ENCODE peak calls at places on chromosomes 12 and 14, in seven cellular contexts. B, Y, M, J, S, O and G are unnamed samples. For H3K4me1, the result is how much of the 10 kb centered on the place peaks cover.

GRCh38 chr14:69318901-69319475 is 59.0 kb downstream of the GALNT16 start:
- DNase-seq in B (no peak), Y (no peak), M (no peak), J (no peak), S (no peak), O (no peak), G (no peak)

GRCh38 chr14:70698288-70698687 is 56.6 kb downstream of the TTC9 start:
- DNase-seq in B (no peak), Y (peak), M (no peak), J (no peak), S (no peak), O (peak), G (peak)

GRCh38 chr14:53190938-53191337 is 37.8 kb upstream of the DDHD1 start:
- DNase-seq in B (no peak), Y (no peak), M (no peak), J (no peak), S (no peak), O (no peak), G (no peak)

GRCh38 chr12:64609543-64610091 is 678 bp upstream of the RASSF3 start:
- DNase-seq in B (no peak), Y (peak), M (no peak), J (peak), S (no peak), O (no peak), G (no peak)

GRCh38 chr14:76761849-76762616 is 765 bp downstream of the VASH1 start:
- DNase-seq in B (no peak), Y (no peak), M (peak), J (no peak), S (no peak), O (no peak), G (no peak)

GRCh38 chr14:69612759-69613145 is 1.4 kb downstream of the SUSD6 start:
- DNase-seq in B (no peak), Y (peak), M (no peak), J (no peak), S (no peak), O (no peak), G (no peak)

GRCh38 chr12:128387811-128388422 is 120.9 kb downstream of the TMEM132C start:
- DNase-seq in B (peak), Y (peak), M (peak), J (peak), S (no peak), O (no peak), G (peak)

GRCh38 chr14:28773917-28774691 is 7.5 kb downstream of the FOXG1 start:
- DNase-seq in B (peak), Y (peak), M (no peak), J (peak), S (no peak), O (no peak), G (no peak)

GRCh38 chr12:53930591-53931255 is 7.9 kb upstream of the HOXC13 start:
- DNase-seq in B (peak), Y (no peak), M (no peak), J (no peak), S (no peak), O (no peak), G (no peak)

GRCh38 chr12:101939856-101940265 is 62.5 kb downstream of the DRAM1 start:
- DNase-seq in B (peak), Y (peak), M (peak), J (peak), S (peak), O (no peak), G (peak)

DNA sequence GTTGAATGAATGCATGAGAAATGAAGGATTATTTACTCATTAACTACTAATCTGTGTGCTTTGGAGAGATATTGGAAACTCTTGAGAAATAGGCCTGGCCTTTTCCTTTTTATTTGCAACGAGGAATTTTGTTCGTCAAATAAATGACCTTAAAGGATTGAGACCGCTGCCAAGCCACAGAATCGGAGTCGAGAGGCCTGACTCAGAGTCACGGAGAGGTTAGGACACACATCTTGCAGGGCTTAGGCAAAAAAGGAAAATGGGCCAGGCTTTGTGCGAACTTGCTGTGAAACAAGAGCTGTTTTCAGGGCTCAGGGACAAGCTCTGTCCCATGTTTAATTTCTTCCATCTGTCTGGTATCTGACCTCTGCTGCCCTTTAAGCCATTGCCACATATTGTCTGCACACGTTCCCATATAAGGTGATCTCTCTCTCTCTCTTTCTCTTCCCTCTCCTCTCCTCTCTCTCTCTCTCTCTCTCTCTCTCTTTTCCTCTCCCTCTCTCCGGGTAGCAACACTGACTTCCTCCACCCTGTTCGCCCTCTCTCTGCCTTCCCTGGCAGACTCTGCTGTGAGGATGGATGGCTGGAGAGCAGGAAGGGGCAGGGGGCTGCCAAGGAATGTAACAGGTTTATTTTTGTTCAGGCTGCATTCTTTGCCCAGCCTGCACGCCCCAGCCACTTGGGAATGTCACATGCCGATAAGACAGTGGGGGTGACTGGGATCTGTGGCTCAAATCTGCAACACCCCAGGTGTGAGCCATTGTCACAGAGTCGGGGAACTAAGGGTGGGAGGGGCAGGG is 14.9 kb upstream of the IFT81 start:
- DNase-seq in B (peak), Y (no peak), M (peak), J (peak), S (peak), O (peak), G (peak)
- H3K4me3 ChIP-seq in B (no peak), Y (no peak), M (no peak), J (no peak), S (peak), O (peak), G (no peak)

GRCh38 chr12:55925371-55925770 is 2.3 kb downstream of the PYM1 start:
- DNase-seq in B (no peak), Y (no peak), M (no peak), J (no peak), S (no peak), O (no peak), G (no peak)

GRCh38 chr12:55929306-55929791 is 1.6 kb upstream of the DGKA start:
- DNase-seq in B (no peak), Y (no peak), M (no peak), J (no peak), S (no peak), O (no peak), G (no peak)

GRCh38 chr12:55925870-55926737 is 1.6 kb downstream of the PYM1 start:
- DNase-seq in B (no peak), Y (peak), M (no peak), J (no peak), S (no peak), O (no peak), G (no peak)

GRCh38 chr12:55927588-55928502 is at the start of gene PYM1:
- DNase-seq in B (peak), Y (peak), M (peak), J (peak), S (peak), O (peak), G (peak)

DNA sequence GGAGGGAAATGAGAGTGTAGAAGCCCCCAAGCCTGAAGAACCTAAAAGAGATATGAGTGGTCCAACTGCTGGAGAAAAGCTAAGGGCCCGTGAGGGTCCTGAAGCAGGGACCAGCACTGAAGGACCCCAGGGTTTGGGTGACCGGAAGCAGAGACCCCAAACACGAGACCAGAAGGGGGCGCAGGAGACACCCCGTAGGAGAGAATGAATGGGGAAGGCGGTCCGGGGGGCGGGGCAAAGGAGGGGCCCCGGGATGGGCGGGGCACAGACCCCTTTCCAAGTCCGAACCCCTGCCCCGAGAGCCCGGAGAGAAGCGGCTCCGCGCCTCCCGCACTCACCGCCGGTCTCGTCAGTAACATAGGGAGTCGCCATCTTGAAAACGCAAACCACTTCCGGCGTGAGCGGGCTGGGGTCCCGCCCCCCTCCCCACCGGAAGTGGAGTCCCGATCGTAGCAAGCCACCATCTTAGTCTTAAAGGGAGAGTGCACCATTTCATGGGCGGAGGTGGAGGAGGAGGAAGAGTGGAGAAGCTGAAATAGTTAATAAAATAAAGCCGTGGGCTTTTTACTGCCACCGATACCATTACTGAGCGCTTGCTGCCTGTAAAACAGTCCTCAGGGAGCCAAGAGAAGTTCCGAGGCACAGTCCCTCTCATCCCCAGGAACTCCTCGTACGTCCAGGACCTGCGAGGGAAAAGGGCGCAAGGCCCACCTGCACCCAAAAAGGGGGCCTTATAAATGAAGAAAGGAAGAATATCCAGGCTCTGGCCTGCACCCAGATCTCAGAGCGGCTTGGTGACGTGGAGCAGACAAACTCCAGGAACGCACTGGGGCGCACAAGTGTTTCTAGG is 731 bp downstream of the PYM1 start:
- DNase-seq in B (peak), Y (peak), M (peak), J (peak), S (peak), O (peak), G (peak)
- TF ChIP-seq CTCF in B (peak), Y (peak), M (peak), J (peak), S (peak), O (peak), G (peak)

GRCh38 chr12:49013403-49013802 is 5.2 kb downstream of the PRKAG1 start:
- DNase-seq in B (no peak), Y (no peak), M (no peak), J (no peak), S (no peak), O (no peak), G (no peak)

GRCh38 chr12:49012739-49013138 is 5.8 kb downstream of the PRKAG1 start:
- DNase-seq in B (no peak), Y (no peak), M (no peak), J (no peak), S (no peak), O (no peak), G (no peak)

GRCh38 chr12:49014547-49014946 is 4.0 kb downstream of the PRKAG1 start:
- DNase-seq in B (peak), Y (peak), M (no peak), J (peak), S (no peak), O (no peak), G (no peak)

GRCh38 chr12:49010092-49010668 is 8.4 kb downstream of the PRKAG1 start:
- DNase-seq in B (no peak), Y (no peak), M (no peak), J (no peak), S (no peak), O (no peak), G (no peak)

GRCh38 chr12:49008943-49009342 is 9.6 kb downstream of the PRKAG1 start:
- DNase-seq in B (no peak), Y (no peak), M (no peak), J (no peak), S (no peak), O (no peak), G (no peak)
- H3K4me1 ChIP-seq in B (under half), Y (under half), M (under half), J (under half), S (under half), O (under half), G (under half)

DNA sequence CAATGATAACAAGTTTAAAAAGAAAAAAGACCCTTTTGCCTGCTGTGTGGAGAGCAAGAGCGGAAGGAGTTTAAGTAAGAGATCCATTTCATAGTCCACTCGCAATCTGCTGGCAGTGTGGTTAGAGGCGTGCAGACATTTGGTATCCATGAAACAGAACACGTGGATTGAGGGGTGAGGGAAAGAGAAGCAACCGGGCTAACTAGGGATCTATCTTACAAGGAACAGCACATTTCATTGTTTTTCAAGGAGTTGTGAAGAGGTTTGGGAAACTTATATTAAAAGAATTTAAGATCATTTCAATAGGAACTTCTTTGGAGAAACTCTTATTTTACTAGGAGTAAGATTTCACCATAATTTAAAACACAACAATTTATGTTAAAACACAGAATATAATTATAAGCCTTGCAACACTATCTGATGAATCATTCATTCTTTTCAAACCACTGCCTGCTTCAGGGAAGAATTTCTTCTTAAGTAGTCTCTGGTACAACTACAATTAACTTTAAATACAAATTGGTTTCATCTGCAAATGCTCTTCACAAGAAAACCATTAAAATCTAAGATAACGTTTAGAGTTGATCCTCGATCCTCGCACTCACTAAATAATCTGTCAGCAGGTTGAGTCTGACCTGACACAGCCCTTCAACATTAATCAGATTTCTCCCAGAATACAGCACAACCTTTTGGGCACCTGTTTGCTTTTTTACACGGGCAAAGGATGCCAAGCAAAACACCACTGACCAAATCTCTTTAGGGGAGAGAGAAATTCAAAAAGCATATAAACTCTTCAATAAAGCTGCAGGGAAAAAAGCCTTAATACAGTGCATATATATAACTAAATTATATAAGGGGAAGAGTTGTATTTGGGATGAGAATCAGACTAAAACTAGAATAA is 27.4 kb downstream of the PPTC7 start:
- DNase-seq in B (no peak), Y (no peak), M (no peak), J (no peak), S (no peak), O (no peak), G (no peak)
- H3K4me3 ChIP-seq in B (no peak), Y (no peak), M (no peak), J (no peak), S (no peak), O (no peak), G (no peak)

DNA sequence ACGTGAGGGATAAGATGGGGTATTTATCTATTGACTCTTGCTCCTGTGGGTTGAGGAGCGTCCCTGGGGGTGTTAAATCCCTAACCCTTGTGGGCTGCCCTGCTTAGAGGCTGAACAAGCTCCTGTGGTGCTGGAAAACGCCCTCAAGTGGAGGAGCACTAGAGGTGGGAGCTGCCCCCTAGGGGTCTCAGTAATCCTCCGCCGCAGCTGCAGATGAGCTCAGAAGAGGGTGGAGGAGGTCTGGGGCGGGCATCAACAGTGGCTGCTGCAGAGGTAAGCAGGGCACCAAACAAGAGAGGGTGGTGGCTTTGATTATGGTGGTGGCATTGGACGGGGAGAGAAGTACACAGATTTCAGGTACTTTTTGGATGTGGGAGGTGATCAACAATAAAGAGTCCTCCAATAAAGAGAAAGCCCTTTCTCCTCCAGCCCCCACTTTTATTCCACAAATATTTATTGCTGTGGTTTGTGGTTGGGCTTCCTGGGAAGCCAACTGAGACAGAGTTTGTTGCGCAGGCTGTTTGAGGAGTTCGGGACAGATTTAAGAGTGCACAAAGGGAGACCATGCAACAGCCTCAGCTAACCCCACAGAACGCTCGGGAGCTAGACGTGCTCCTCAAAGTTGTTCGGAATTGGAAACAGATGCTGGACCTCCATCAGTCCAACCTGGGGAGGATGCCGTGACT is 179.9 kb downstream of the ADCK1 start:
- DNase-seq in B (peak), Y (peak), M (no peak), J (peak), S (no peak), O (no peak), G (no peak)
- TF ChIP-seq CTCF in B (peak), Y (peak), M (no peak), J (no peak), S (no peak), O (no peak), G (no peak)

DNA sequence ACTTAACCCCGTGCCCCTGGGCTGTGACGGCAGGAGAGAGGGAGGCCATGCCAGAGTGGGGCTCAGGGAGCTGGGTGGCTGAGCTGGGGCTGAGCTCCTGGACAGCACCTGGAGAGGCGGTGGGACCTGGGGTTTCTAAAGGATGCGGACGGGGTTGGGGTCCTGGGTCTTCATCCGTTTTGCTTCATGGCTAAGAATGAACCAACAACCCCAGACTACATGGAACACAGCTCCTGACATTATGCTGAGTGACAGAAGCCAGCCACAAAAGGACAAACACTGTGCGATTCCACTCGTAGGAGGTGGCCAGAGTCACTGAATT is 60.6 kb downstream of the NCOR2 start:
- DNase-seq in B (no peak), Y (no peak), M (no peak), J (no peak), S (no peak), O (no peak), G (no peak)
- H3K4me1 ChIP-seq in B (under half), Y (under half), M (under half), J (half or more), S (under half), O (half or more), G (half or more)